ENCODE peak calls at places on chromosomes 3 and 15, in six cellular contexts. One of them, this sample, is unnamed.

GRCh38 chr3:36077320-36077719 is 303.0 kb upstream of the STAC start:
- ATAC-seq in RWPE2: no peak
- ATAC-seq in naive thymus-derived CD4-positive, alpha-beta T cell: no peak
- ATAC-seq in WTC11: no peak
- ATAC-seq in activated T-cell treated with anti-CD3 and anti-CD28 coated beads, Interleukin-2, amount 50 U/mL, for 4 hours: no peak
- ATAC-seq in SK-N-SH treated with all-trans-retinoic acid at 6 μM for 48 hours: no peak
- ATAC-seq in this sample: no peak

GRCh38 chr3:185312006-185312405 is 50.9 kb upstream of the MAP3K13 start:
- ATAC-seq in RWPE2: no peak
- ATAC-seq in naive thymus-derived CD4-positive, alpha-beta T cell: no peak
- ATAC-seq in WTC11: no peak
- ATAC-seq in activated T-cell treated with anti-CD3 and anti-CD28 coated beads, Interleukin-2, amount 50 U/mL, for 4 hours: no peak
- ATAC-seq in SK-N-SH treated with all-trans-retinoic acid at 6 μM for 48 hours: no peak
- ATAC-seq in this sample: no peak

GRCh38 chr3:178561239-178561638 is 25.0 kb downstream of the KCNMB2 start:
- ATAC-seq in RWPE2: no peak
- ATAC-seq in naive thymus-derived CD4-positive, alpha-beta T cell: no peak
- ATAC-seq in WTC11: no peak
- ATAC-seq in activated T-cell treated with anti-CD3 and anti-CD28 coated beads, Interleukin-2, amount 50 U/mL, for 4 hours: no peak
- ATAC-seq in SK-N-SH treated with all-trans-retinoic acid at 6 μM for 48 hours: no peak
- ATAC-seq in this sample: no peak

GRCh38 chr3:45676248-45677044 is 12.8 kb upstream of the SACM1L start:
- ATAC-seq in RWPE2: peak; percentile 49
- ATAC-seq in naive thymus-derived CD4-positive, alpha-beta T cell: peak; percentile 46
- ATAC-seq in WTC11: no peak
- ATAC-seq in activated T-cell treated with anti-CD3 and anti-CD28 coated beads, Interleukin-2, amount 50 U/mL, for 4 hours: peak; percentile 32
- ATAC-seq in SK-N-SH treated with all-trans-retinoic acid at 6 μM for 48 hours: no peak
- ATAC-seq in this sample: no peak

GRCh38 chr3:177109688-177110087 is 87.6 kb downstream of the TBL1XR1 start:
- ATAC-seq in RWPE2: no peak
- ATAC-seq in naive thymus-derived CD4-positive, alpha-beta T cell: peak; percentile 92
- ATAC-seq in WTC11: no peak
- ATAC-seq in activated T-cell treated with anti-CD3 and anti-CD28 coated beads, Interleukin-2, amount 50 U/mL, for 4 hours: peak; percentile 23
- ATAC-seq in SK-N-SH treated with all-trans-retinoic acid at 6 μM for 48 hours: no peak
- ATAC-seq in this sample: peak; percentile 66

GRCh38 chr3:178982138-178982537 is 89.5 kb downstream of the ZMAT3 start:
- ATAC-seq in RWPE2: peak; percentile 23
- ATAC-seq in naive thymus-derived CD4-positive, alpha-beta T cell: no peak
- ATAC-seq in WTC11: no peak
- ATAC-seq in activated T-cell treated with anti-CD3 and anti-CD28 coated beads, Interleukin-2, amount 50 U/mL, for 4 hours: no peak
- ATAC-seq in SK-N-SH treated with all-trans-retinoic acid at 6 μM for 48 hours: no peak
- ATAC-seq in this sample: peak; percentile 95

GRCh38 chr3:172372895-172373294 is 75.4 kb downstream of the GHSR start:
- ATAC-seq in RWPE2: no peak
- ATAC-seq in naive thymus-derived CD4-positive, alpha-beta T cell: no peak
- ATAC-seq in WTC11: no peak
- ATAC-seq in activated T-cell treated with anti-CD3 and anti-CD28 coated beads, Interleukin-2, amount 50 U/mL, for 4 hours: no peak
- ATAC-seq in SK-N-SH treated with all-trans-retinoic acid at 6 μM for 48 hours: no peak
- ATAC-seq in this sample: no peak

GRCh38 chr3:108103971-108104797 is 13.4 kb upstream of the CD47 start:
- ATAC-seq in RWPE2: no peak
- ATAC-seq in naive thymus-derived CD4-positive, alpha-beta T cell: no peak
- ATAC-seq in WTC11: no peak
- ATAC-seq in activated T-cell treated with anti-CD3 and anti-CD28 coated beads, Interleukin-2, amount 50 U/mL, for 4 hours: no peak
- ATAC-seq in SK-N-SH treated with all-trans-retinoic acid at 6 μM for 48 hours: peak; percentile 69
- ATAC-seq in this sample: no peak

GRCh38 chr15:49902791-49903481 is 216.1 kb downstream of the ATP8B4 start:
- ATAC-seq in RWPE2: peak; percentile 23
- ATAC-seq in naive thymus-derived CD4-positive, alpha-beta T cell: no peak
- ATAC-seq in WTC11: no peak
- ATAC-seq in activated T-cell treated with anti-CD3 and anti-CD28 coated beads, Interleukin-2, amount 50 U/mL, for 4 hours: no peak
- ATAC-seq in SK-N-SH treated with all-trans-retinoic acid at 6 μM for 48 hours: no peak
- ATAC-seq in this sample: no peak

GRCh38 chr15:99578809-99579208 is 13.0 kb downstream of the MEF2A start:
- ATAC-seq in RWPE2: no peak
- ATAC-seq in naive thymus-derived CD4-positive, alpha-beta T cell: no peak
- ATAC-seq in WTC11: peak; percentile 77
- ATAC-seq in activated T-cell treated with anti-CD3 and anti-CD28 coated beads, Interleukin-2, amount 50 U/mL, for 4 hours: no peak
- ATAC-seq in SK-N-SH treated with all-trans-retinoic acid at 6 μM for 48 hours: no peak
- ATAC-seq in this sample: no peak

GRCh38 chr15:79296583-79296982 is 14.1 kb downstream of the ANKRD34C start:
- ATAC-seq in RWPE2: no peak
- ATAC-seq in naive thymus-derived CD4-positive, alpha-beta T cell: no peak
- ATAC-seq in WTC11: peak; percentile 66
- ATAC-seq in activated T-cell treated with anti-CD3 and anti-CD28 coated beads, Interleukin-2, amount 50 U/mL, for 4 hours: no peak
- ATAC-seq in SK-N-SH treated with all-trans-retinoic acid at 6 μM for 48 hours: no peak
- ATAC-seq in this sample: no peak

GRCh38 chr3:100928638-100929428 is 64.4 kb downstream of the ABI3BP start:
- ATAC-seq in RWPE2: no peak
- ATAC-seq in naive thymus-derived CD4-positive, alpha-beta T cell: no peak
- ATAC-seq in WTC11: no peak
- ATAC-seq in activated T-cell treated with anti-CD3 and anti-CD28 coated beads, Interleukin-2, amount 50 U/mL, for 4 hours: no peak
- ATAC-seq in SK-N-SH treated with all-trans-retinoic acid at 6 μM for 48 hours: no peak
- ATAC-seq in this sample: no peak

GRCh38 chr15:20646529-20647142 is 105.0 kb upstream of the GOLGA6L6 start:
- ATAC-seq in RWPE2: peak; percentile 60
- ATAC-seq in naive thymus-derived CD4-positive, alpha-beta T cell: peak; percentile 30
- ATAC-seq in WTC11: no peak
- ATAC-seq in activated T-cell treated with anti-CD3 and anti-CD28 coated beads, Interleukin-2, amount 50 U/mL, for 4 hours: no peak
- ATAC-seq in SK-N-SH treated with all-trans-retinoic acid at 6 μM for 48 hours: no peak
- ATAC-seq in this sample: peak; percentile 54

GRCh38 chr15:90465140-90465929 is 64.4 kb upstream of the CRTC3 start:
- ATAC-seq in RWPE2: no peak
- ATAC-seq in naive thymus-derived CD4-positive, alpha-beta T cell: no peak
- ATAC-seq in WTC11: no peak
- ATAC-seq in activated T-cell treated with anti-CD3 and anti-CD28 coated beads, Interleukin-2, amount 50 U/mL, for 4 hours: peak; percentile 53
- ATAC-seq in SK-N-SH treated with all-trans-retinoic acid at 6 μM for 48 hours: peak; percentile 64
- ATAC-seq in this sample: no peak

GRCh38 chr3:25781758-25782594 is 1.3 kb downstream of the NGLY1 start:
- ATAC-seq in RWPE2: no peak
- ATAC-seq in naive thymus-derived CD4-positive, alpha-beta T cell: no peak
- ATAC-seq in WTC11: no peak
- ATAC-seq in activated T-cell treated with anti-CD3 and anti-CD28 coated beads, Interleukin-2, amount 50 U/mL, for 4 hours: no peak
- ATAC-seq in SK-N-SH treated with all-trans-retinoic acid at 6 μM for 48 hours: no peak
- ATAC-seq in this sample: peak; percentile 80

This sample was measured in stimulated activated memory B cell treated with anti-CD40 and anti-IgM and Interleukin-4, amounts not matched to agents 10 μg/mL and 1 μg/mL and 100 μg/mL, for 72 hours.